ENCODE peak calls at places on chromosomes 5 and 9, in seven cellular contexts. G is stimulated activated CD4-positive, alpha-beta T cell treated with anti-CD3 and anti-CD28 coated beads, Interleukin-15, amount 100 ng/mL, for 1 hour; P is GM23248; A is body of pancreas; Q is activated CD8-positive, alpha-beta memory T cell treated with anti-CD3 and anti-CD28 coated beads, Interleukin-2, amount 10 ng/mL, durations not matched to agents 7 days and 5 days; S is COR-L47; Y is GM04504. I is an unnamed sample.

GRCh38 chr5:132019857-132020555 is 8.5 kb upstream of the ACSL6 start:
- DNase-seq in G (peak; percentile 24), P (no peak), A (no peak), Q (peak; percentile 95), S (no peak), Y (no peak), I (no peak)

GRCh38 chr5:148972396-148972795 is 90.5 kb downstream of the SH3TC2 start:
- DNase-seq in G (no peak), P (no peak), A (no peak), Q (no peak), S (no peak), Y (no peak), I (no peak)

GRCh38 chr5:138461343-138462125 is 3.7 kb upstream of the EGR1 start:
- DNase-seq in G (no peak), P (peak; percentile 91), A (no peak), Q (no peak), S (no peak), Y (peak; percentile 69), I (no peak)

GRCh38 chr9:4382722-4383317 is 83.0 kb upstream of the GLIS3 start:
- DNase-seq in G (no peak), P (peak; percentile 56), A (no peak), Q (no peak), S (peak; percentile 34), Y (no peak), I (no peak)

GRCh38 chr9:135500071-135500524 is 384 bp upstream of the MRPS2 start:
- DNase-seq in G (no peak), P (peak; percentile 68), A (no peak), Q (no peak), S (no peak), Y (peak; percentile 9), I (no peak)

GRCh38 chr5:131532016-131532640 is 102.9 kb downstream of the RAPGEF6 start:
- DNase-seq in G (no peak), P (no peak), A (no peak), Q (no peak), S (no peak), Y (no peak), I (no peak)

GRCh38 chr9:98326402-98327248 is 71.2 kb upstream of the TBC1D2 start:
- DNase-seq in G (no peak), P (peak; percentile 58), A (no peak), Q (peak; percentile 40), S (no peak), Y (no peak), I (no peak)

GRCh38 chr9:18495065-18495464 is 21.1 kb downstream of the ADAMTSL1 start:
- DNase-seq in G (no peak), P (no peak), A (no peak), Q (no peak), S (no peak), Y (no peak), I (no peak)